ENCODE peak calls at places on chromosomes 3 and 15, in four cellular contexts. One of them, this sample, is unnamed.

GRCh38 chr3:193874512-193874911 is 261.4 kb upstream of the HES1 start:
- DNase-seq in NCI-H1105 treated with DMSO at 0.1 percent for 48 hours: no peak
- DNase-seq in activated CD4-positive, alpha-beta T cell treated with anti-CD3 and anti-CD28 coated beads for 24 hours: no peak
- DNase-seq in PC-9: no peak
- DNase-seq in this sample: no peak

GRCh38 chr3:43096761-43097160 is 9.1 kb downstream of the POMGNT2 start:
- DNase-seq in NCI-H1105 treated with DMSO at 0.1 percent for 48 hours: no peak
- DNase-seq in activated CD4-positive, alpha-beta T cell treated with anti-CD3 and anti-CD28 coated beads for 24 hours: no peak
- DNase-seq in PC-9: no peak
- DNase-seq in this sample: no peak

GRCh38 chr3:114093596-114093995 is 37.1 kb downstream of the QTRT2 start:
- DNase-seq in NCI-H1105 treated with DMSO at 0.1 percent for 48 hours: peak; percentile 8
- DNase-seq in activated CD4-positive, alpha-beta T cell treated with anti-CD3 and anti-CD28 coated beads for 24 hours: no peak
- DNase-seq in PC-9: peak; percentile 56
- DNase-seq in this sample: peak; percentile 34

GRCh38 chr3:108319428-108320053 is 23.2 kb downstream of the HHLA2 start:
- DNase-seq in NCI-H1105 treated with DMSO at 0.1 percent for 48 hours: peak; percentile 62
- DNase-seq in activated CD4-positive, alpha-beta T cell treated with anti-CD3 and anti-CD28 coated beads for 24 hours: no peak
- DNase-seq in PC-9: peak; percentile 28
- DNase-seq in this sample: no peak

GRCh38 chr15:32802296-32802936 is 84.6 kb downstream of the GREM1 start:
- DNase-seq in NCI-H1105 treated with DMSO at 0.1 percent for 48 hours: no peak
- DNase-seq in activated CD4-positive, alpha-beta T cell treated with anti-CD3 and anti-CD28 coated beads for 24 hours: no peak
- DNase-seq in PC-9: no peak
- DNase-seq in this sample: no peak

GRCh38 chr3:175737646-175738572 is 878.8 kb downstream of the NAALADL2 start:
- DNase-seq in NCI-H1105 treated with DMSO at 0.1 percent for 48 hours: no peak
- DNase-seq in activated CD4-positive, alpha-beta T cell treated with anti-CD3 and anti-CD28 coated beads for 24 hours: no peak
- DNase-seq in PC-9: no peak
- DNase-seq in this sample: no peak

GRCh38 chr3:197500812-197501211 is 55.0 kb downstream of the BDH1 start:
- DNase-seq in NCI-H1105 treated with DMSO at 0.1 percent for 48 hours: no peak
- DNase-seq in activated CD4-positive, alpha-beta T cell treated with anti-CD3 and anti-CD28 coated beads for 24 hours: no peak
- DNase-seq in PC-9: no peak
- DNase-seq in this sample: no peak

GRCh38 chr15:63899193-63899592 is 65.4 kb upstream of the HERC1 start:
- DNase-seq in NCI-H1105 treated with DMSO at 0.1 percent for 48 hours: no peak
- DNase-seq in activated CD4-positive, alpha-beta T cell treated with anti-CD3 and anti-CD28 coated beads for 24 hours: no peak
- DNase-seq in PC-9: no peak
- DNase-seq in this sample: no peak

GRCh38 chr3:128316456-128316855 is 150.2 kb downstream of the DNAJB8 start:
- DNase-seq in NCI-H1105 treated with DMSO at 0.1 percent for 48 hours: no peak
- DNase-seq in activated CD4-positive, alpha-beta T cell treated with anti-CD3 and anti-CD28 coated beads for 24 hours: peak; percentile 10
- DNase-seq in PC-9: no peak
- DNase-seq in this sample: peak; percentile 82

GRCh38 chr3:115975353-115975752 is 352.0 kb downstream of the GAP43 start:
- DNase-seq in NCI-H1105 treated with DMSO at 0.1 percent for 48 hours: peak; percentile 52
- DNase-seq in activated CD4-positive, alpha-beta T cell treated with anti-CD3 and anti-CD28 coated beads for 24 hours: no peak
- DNase-seq in PC-9: no peak
- DNase-seq in this sample: no peak

This sample was measured in uterus.